ENCODE peak calls at places on chromosomes 2 and 18, in nine cellular contexts. U, K, W, Y, M, E, Q, B and I are unnamed samples.

GRCh38 chr2:64327510-64328414 is 126.2 kb upstream of the LGALSL start:
- DNase-seq in Q (no peak), B (peak), E (peak), W (peak), Y (no peak), M (peak), U (peak), K (peak), I (no peak)

GRCh38 chr2:42965196-42965595 is 172.8 kb upstream of the HAAO start:
- DNase-seq in Q (no peak), B (peak), Y (peak), U (no peak), W (no peak), K (no peak), M (no peak), E (no peak), I (no peak)

GRCh38 chr18:32093106-32093511 is 1.4 kb downstream of the RNF138 start:
- DNase-seq in B (peak), E (no peak), W (peak), U (peak), K (peak), M (peak), Q (peak), Y (peak), I (no peak)

GRCh38 chr18:9115984-9116383 is 13.5 kb downstream of the NDUFV2 start:
- DNase-seq in Y (no peak), B (no peak), U (no peak), K (no peak), W (no peak), E (no peak), Q (no peak), M (no peak), I (no peak)

GRCh38 chr2:121884515-121884915 is 129.1 kb downstream of the TSN start:
- DNase-seq in Q (no peak), E (no peak), M (no peak), Y (no peak), K (no peak), W (no peak), U (no peak), B (peak), I (no peak)

GRCh38 chr2:48050711-48051110 is 144.4 kb upstream of the FBXO11 start:
- DNase-seq in M (no peak), W (no peak), U (no peak), Q (no peak), B (no peak), K (no peak), Y (no peak), E (no peak), I (no peak)

GRCh38 chr2:236576053-236576452 is 6.4 kb downstream of the ACKR3 start:
- DNase-seq in E (no peak), W (no peak), K (no peak), B (peak), U (no peak), Q (no peak), Y (peak), M (no peak), I (no peak)

GRCh38 chr2:200042944-200043343 is 87.6 kb downstream of the MAIP1 start:
- DNase-seq in U (no peak), Y (peak), Q (no peak), K (peak), W (peak), M (no peak), E (no peak), B (no peak), I (no peak)

GRCh38 chr2:38440655-38441054 is 63.6 kb upstream of the ATL2 start:
- DNase-seq in Q (no peak), U (no peak), E (peak), M (no peak), Y (no peak), W (peak), K (no peak), B (peak), I (no peak)

GRCh38 chr2:190805126-190805525 is 75.5 kb upstream of the GLS start:
- DNase-seq in E (no peak), Y (no peak), M (no peak), K (no peak), B (no peak), Q (no peak), U (no peak), W (no peak), I (no peak)

GRCh38 chr2:102048465-102048864 is 56.7 kb downstream of the IL1R2 start:
- DNase-seq in W (peak), B (no peak), U (no peak), Q (no peak), M (no peak), Y (no peak), K (peak), E (no peak), I (no peak)

GRCh38 chr18:58394046-58394445 is 234.8 kb downstream of the ALPK2 start:
- DNase-seq in W (no peak), E (no peak), K (no peak), Y (peak), B (no peak), Q (no peak), U (no peak), M (no peak), I (no peak)

GRCh38 chr2:156675896-156676295 is 239.7 kb downstream of the GPD2 start:
- DNase-seq in U (no peak), Q (no peak), E (no peak), W (no peak), B (no peak), M (no peak), Y (no peak), K (no peak), I (no peak)

GRCh38 chr2:118987886-118988285 is 45.9 kb downstream of the MARCO start:
- DNase-seq in B (peak), Q (no peak), Y (no peak), U (no peak), W (no peak), K (no peak), M (no peak), E (no peak), I (no peak)

GRCh38 chr2:105644174-105644980 is 100.3 kb upstream of the NCK2 start:
- DNase-seq in K (peak), W (peak), E (no peak), M (no peak), B (no peak), Y (no peak), Q (no peak), U (no peak), I (no peak)

GRCh38 chr18:47558110-47558750 is 306.8 kb upstream of the SKOR2 start:
- DNase-seq in M (no peak), K (no peak), B (peak), U (no peak), W (no peak), E (no peak), Y (no peak), Q (no peak), I (no peak)

GRCh38 chr2:10934308-10934978 is 22.7 kb downstream of the KCNF1 start:
- DNase-seq in U (no peak), Y (no peak), Q (no peak), W (no peak), B (no peak), M (no peak), K (no peak), E (no peak), I (peak)

GRCh38 chr18:21934766-21935015 is 194.1 kb downstream of the MIB1 start:
- DNase-seq in U (no peak), E (no peak), B (no peak), Y (no peak), W (no peak), M (no peak), K (no peak), Q (no peak), I (no peak)

GRCh38 chr2:68889500-68889899 is 18.3 kb upstream of the BMP10 start:
- DNase-seq in Y (peak), E (no peak), B (no peak), W (peak), Q (no peak), U (no peak), M (no peak), K (peak), I (no peak)

GRCh38 chr2:20267529-20267928 is 42.6 kb upstream of the SDC1 start:
- DNase-seq in K (no peak), U (no peak), W (no peak), M (no peak), E (no peak), Y (no peak), B (no peak), Q (no peak), I (no peak)

GRCh38 chr2:178787934-178788333 is 19.3 kb downstream of the TTN start:
- DNase-seq in K (no peak), Y (no peak), Q (no peak), W (no peak), U (no peak), B (no peak), M (no peak), E (no peak), I (no peak)

DNA sequence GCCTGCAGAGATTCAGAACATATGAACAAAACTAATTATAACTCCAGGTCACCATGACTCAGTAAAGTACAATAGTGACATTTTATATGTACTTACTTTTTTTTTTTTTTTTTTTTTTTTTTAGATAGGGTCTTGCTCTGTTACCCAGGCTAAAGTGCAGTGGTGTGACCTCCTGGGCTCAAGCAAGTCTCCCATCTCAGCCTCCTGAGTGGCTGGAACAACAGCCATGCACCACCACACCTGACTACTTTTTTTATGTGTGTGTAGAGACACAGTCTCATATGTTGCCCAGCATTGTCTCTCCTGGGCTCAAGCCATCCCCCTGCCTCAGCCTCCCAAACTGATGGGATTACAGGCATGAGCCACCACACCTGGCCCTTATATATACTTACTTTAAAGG is 130.7 kb upstream of the B3GNT2 start:
- DNase-seq in Y (no peak), W (no peak), E (no peak), K (no peak), M (no peak), B (no peak), Q (no peak), U (no peak), I (no peak)
- TF ChIP-seq CTCF in Y (no peak), W (no peak), E (no peak), K (no peak), M (no peak), B (no peak), Q (no peak), U (no peak), I (no peak)

DNA sequence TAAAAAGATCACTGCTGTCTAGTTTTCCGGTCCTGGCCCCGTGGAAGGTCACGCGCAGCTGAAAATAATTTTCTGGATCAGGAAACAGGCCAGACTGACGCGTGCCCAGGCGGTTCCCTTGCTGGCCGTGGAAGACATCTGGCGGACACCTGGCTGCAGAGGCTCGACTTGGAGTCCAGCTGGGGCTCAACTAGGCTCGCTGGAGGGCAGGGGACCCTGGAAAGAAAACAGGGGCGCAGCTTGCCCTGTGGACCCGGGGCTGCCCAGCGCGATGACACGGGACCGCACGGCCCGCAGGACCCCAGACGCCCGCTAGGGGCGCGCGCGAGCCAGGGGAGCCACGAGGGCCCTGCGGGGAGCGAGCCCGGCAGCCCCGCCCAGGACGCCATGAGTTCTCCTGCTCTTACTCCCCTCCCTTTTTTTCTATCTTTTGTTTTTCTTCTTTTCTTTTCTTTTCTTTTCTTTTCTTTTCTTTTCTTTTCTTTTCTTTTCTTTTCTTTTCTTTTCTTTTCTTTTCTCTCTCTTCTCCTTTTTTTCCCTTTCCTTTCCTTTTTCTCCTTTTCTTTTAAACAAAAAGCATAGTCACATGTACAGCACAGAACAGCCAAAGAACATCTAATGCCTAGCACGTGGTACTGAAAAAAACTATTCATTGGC is 43.2 kb upstream of the UBE2F start:
- DNase-seq in M (peak), U (peak), Y (peak), K (peak), W (peak), Q (peak), B (peak), E (peak), I (no peak)
- TF ChIP-seq CTCF in M (peak), U (peak), Y (peak), K (peak), W (peak), Q (peak), B (peak), E (peak), I (peak)

DNA sequence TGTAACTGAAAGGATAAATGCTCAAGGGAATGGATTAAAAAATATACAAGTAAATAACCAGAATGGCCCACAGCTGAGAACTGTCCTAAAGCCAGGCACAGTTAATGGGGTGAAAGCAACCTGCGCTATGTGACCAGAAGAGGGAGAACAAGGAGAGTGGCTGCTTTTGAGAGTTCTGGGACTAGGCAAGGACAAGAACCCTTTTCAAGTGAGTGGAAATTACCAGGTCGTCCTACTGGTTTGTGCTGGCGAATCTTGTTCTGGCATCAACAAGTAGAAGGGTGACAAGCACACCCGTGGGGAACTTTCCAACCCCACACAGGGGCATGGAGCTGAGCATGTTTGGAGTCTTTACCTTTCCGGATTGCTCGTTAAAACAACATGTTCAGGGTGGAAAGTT is 82.8 kb downstream of the TMEM17 start:
- DNase-seq in E (no peak), Q (no peak), K (peak), Y (peak), W (no peak), M (no peak), U (no peak), B (peak), I (no peak)
- TF ChIP-seq CTCF in E (peak), Q (peak), K (peak), Y (peak), W (peak), M (no peak), U (no peak), B (peak), I (peak)

DNA sequence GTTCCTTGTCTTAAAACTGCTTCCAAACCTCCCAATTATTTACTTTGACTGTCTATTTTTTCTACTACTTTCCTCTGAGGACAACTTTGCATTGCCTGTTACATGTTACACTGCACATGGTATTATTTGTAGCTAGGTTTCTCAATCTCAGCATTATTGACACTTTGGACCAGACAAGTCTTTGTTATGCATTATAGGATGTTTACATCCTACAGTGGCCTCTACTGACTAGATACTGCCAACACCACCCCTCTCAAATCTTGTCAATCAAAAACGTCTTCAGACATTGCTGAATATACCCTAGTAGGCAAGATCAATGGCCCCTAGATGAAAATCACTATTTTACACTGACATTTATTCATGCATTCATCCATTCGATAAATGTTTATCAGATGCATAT is 129.6 kb upstream of the DNAJC10 start:
- DNase-seq in E (no peak), K (no peak), W (no peak), Y (no peak), U (no peak), B (no peak), Q (no peak), M (peak), I (no peak)
- TF ChIP-seq CTCF in E (no peak), K (no peak), W (no peak), Y (no peak), U (no peak), B (no peak), Q (no peak), M (peak), I (peak)